ENCODE peak calls at places on chromosomes 11 and 22, in five cellular contexts. One of them, this sample, is unnamed.

GRCh38 chr11:118635237-118635591 is 27.8 kb downstream of the PHLDB1 start:
- DNase-seq in WTC11: peak
- DNase-seq in H1: no peak
- DNase-seq in K562: peak
- DNase-seq in GM12878: no peak
- DNase-seq in this sample: no peak

GRCh38 chr11:104609297-104609696 is 289.0 kb downstream of the CASP12 start:
- DNase-seq in WTC11: peak
- DNase-seq in H1: peak
- DNase-seq in K562: no peak
- DNase-seq in GM12878: no peak
- DNase-seq in this sample: peak

GRCh38 chr11:69010964-69011623 is 2.0 kb downstream of the MRGPRF start:
- DNase-seq in WTC11: peak
- DNase-seq in H1: peak
- DNase-seq in K562: peak
- DNase-seq in GM12878: no peak
- DNase-seq in this sample: no peak

GRCh38 chr22:27692243-27692642 is 109.3 kb downstream of the MN1 start:
- DNase-seq in WTC11: no peak
- DNase-seq in H1: no peak
- DNase-seq in K562: no peak
- DNase-seq in GM12878: no peak
- DNase-seq in this sample: no peak

GRCh38 chr11:47412152-47412746 is 3.9 kb downstream of the SLC39A13 start:
- DNase-seq in WTC11: peak
- DNase-seq in H1: no peak
- DNase-seq in K562: peak
- DNase-seq in GM12878: no peak
- DNase-seq in this sample: no peak

GRCh38 chr11:7480132-7480531 is 5.2 kb upstream of the OLFML1 start:
- DNase-seq in WTC11: no peak
- DNase-seq in H1: no peak
- DNase-seq in K562: no peak
- DNase-seq in GM12878: no peak
- DNase-seq in this sample: no peak

GRCh38 chr11:20033806-20034205 is 126.5 kb downstream of the DBX1 start:
- DNase-seq in WTC11: no peak
- DNase-seq in H1: no peak
- DNase-seq in K562: no peak
- DNase-seq in GM12878: no peak
- DNase-seq in this sample: no peak

GRCh38 chr22:40679964-40680818 is 907 bp downstream of the MCHR1 start:
- DNase-seq in WTC11: no peak
- DNase-seq in H1: no peak
- DNase-seq in K562: no peak
- DNase-seq in GM12878: no peak
- DNase-seq in this sample: no peak

GRCh38 chr22:19773470-19774040 is 13.0 kb downstream of the TBX1 start:
- DNase-seq in WTC11: peak
- DNase-seq in H1: no peak
- DNase-seq in K562: no peak
- DNase-seq in GM12878: no peak
- DNase-seq in this sample: no peak

GRCh38 chr22:29690481-29690880 is 29.3 kb upstream of the CABP7 start:
- DNase-seq in WTC11: no peak
- DNase-seq in H1: no peak
- DNase-seq in K562: no peak
- DNase-seq in GM12878: no peak
- DNase-seq in this sample: no peak
- TF ChIP-seq ATF2 in WTC11: no peak
- TF ChIP-seq ATF2 in H1: no peak
- TF ChIP-seq ATF2 in K562: no peak
- TF ChIP-seq ATF2 in GM12878: no peak
- TF ChIP-seq ATF2 in this sample: no peak

DNA sequence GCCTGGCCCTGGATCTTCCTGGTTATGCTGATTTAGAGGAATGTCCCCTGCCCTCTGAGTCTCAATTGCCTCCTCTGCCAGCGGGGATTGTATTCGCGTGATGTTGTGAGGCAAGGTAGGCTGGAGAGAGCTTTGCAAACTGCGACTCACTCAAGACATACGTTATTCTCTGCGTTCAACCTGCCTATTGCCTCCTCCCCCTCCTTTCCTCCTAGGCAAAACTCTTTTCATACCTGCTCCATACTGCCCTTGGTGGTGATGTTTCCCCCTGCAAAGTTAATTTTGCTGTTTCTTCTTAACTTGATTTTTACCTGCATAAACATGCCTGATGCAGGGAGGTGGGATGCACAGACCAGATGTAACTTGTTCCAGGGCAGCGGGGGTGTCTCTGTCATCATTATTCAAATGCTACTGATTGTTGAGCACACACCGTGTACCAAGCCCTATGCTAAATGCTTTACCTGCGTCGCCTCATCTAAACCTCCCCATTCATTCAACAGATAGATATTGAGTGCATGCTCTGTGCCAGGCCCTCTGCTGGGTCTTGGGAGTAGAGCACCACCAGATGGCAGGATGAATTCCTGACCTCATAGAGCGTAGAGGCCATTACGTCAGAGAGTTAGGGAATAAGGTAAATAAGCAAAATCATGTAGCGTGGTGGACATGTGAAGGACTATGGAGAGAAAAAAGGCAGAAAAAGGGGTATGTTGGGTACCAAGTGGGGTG is 29.0 kb downstream of the SGSM1 start:
- DNase-seq in WTC11: peak
- DNase-seq in H1: no peak
- DNase-seq in K562: peak
- DNase-seq in GM12878: no peak
- DNase-seq in this sample: peak
- TF ChIP-seq ATF2 in WTC11: no peak
- TF ChIP-seq ATF2 in H1: no peak
- TF ChIP-seq ATF2 in K562: no peak
- TF ChIP-seq ATF2 in GM12878: no peak
- TF ChIP-seq ATF2 in this sample: no peak

GRCh38 chr22:35444685-35445399 is 44.9 kb downstream of the MCM5 start:
- DNase-seq in WTC11: no peak
- DNase-seq in H1: no peak
- DNase-seq in K562: no peak
- DNase-seq in GM12878: no peak
- DNase-seq in this sample: no peak

GRCh38 chr22:35445933-35446332 is 46.0 kb downstream of the MCM5 start:
- DNase-seq in WTC11: no peak
- DNase-seq in H1: no peak
- DNase-seq in K562: no peak
- DNase-seq in GM12878: no peak
- DNase-seq in this sample: no peak

GRCh38 chr22:35443790-35444684 is 44.1 kb downstream of the MCM5 start:
- DNase-seq in WTC11: no peak
- DNase-seq in H1: no peak
- DNase-seq in K562: no peak
- DNase-seq in GM12878: no peak
- DNase-seq in this sample: no peak

GRCh38 chr22:35448552-35448922 is 48.6 kb downstream of the MCM5 start:
- DNase-seq in WTC11: no peak
- DNase-seq in H1: no peak
- DNase-seq in K562: no peak
- DNase-seq in GM12878: no peak
- DNase-seq in this sample: no peak

DNA sequence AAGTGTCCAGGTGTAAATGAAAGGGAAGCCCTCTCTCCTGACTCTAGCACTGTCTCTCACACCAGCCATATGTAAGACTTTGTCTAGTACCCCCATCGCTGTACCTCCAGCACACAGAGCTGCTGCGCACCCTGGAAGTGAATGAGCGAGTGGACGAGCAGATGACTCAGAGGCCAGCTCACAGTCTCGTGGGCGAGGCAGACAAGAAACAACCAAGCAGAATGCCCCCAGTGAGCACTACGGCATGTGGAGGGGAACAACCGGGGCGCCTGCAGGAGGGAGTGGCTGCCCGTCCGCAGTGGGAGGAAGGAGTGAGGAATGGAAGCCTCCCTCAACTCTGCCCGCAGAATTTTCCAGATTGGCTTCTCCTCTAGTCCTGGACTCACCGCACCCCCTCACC is 46.4 kb downstream of the MCM5 start:
- DNase-seq in WTC11: no peak
- DNase-seq in H1: no peak
- DNase-seq in K562: no peak
- DNase-seq in GM12878: no peak
- DNase-seq in this sample: no peak
- TF ChIP-seq ATF2 in WTC11: no peak
- TF ChIP-seq ATF2 in H1: no peak
- TF ChIP-seq ATF2 in K562: no peak
- TF ChIP-seq ATF2 in GM12878: no peak
- TF ChIP-seq ATF2 in this sample: no peak

GRCh38 chr11:95418916-95419315 is 187.9 kb upstream of the SESN3 start:
- DNase-seq in WTC11: no peak
- DNase-seq in H1: no peak
- DNase-seq in K562: no peak
- DNase-seq in GM12878: no peak
- DNase-seq in this sample: no peak

GRCh38 chr11:95415837-95416288 is 184.9 kb upstream of the SESN3 start:
- DNase-seq in WTC11: no peak
- DNase-seq in H1: no peak
- DNase-seq in K562: peak
- DNase-seq in GM12878: no peak
- DNase-seq in this sample: no peak

GRCh38 chr11:95419915-95420314 is 188.9 kb upstream of the SESN3 start:
- DNase-seq in WTC11: no peak
- DNase-seq in H1: no peak
- DNase-seq in K562: no peak
- DNase-seq in GM12878: no peak
- DNase-seq in this sample: no peak

GRCh38 chr11:95414217-95414616 is 183.2 kb upstream of the SESN3 start:
- DNase-seq in WTC11: no peak
- DNase-seq in H1: no peak
- DNase-seq in K562: no peak
- DNase-seq in GM12878: no peak
- DNase-seq in this sample: no peak

GRCh38 chr11:95417832-95418231 is 186.8 kb upstream of the SESN3 start:
- DNase-seq in WTC11: no peak
- DNase-seq in H1: no peak
- DNase-seq in K562: no peak
- DNase-seq in GM12878: no peak
- DNase-seq in this sample: no peak
- TF ChIP-seq ATF2 in WTC11: no peak
- TF ChIP-seq ATF2 in H1: no peak
- TF ChIP-seq ATF2 in K562: no peak
- TF ChIP-seq ATF2 in GM12878: no peak
- TF ChIP-seq ATF2 in this sample: no peak

GRCh38 chr22:29642694-29643093 is 39.3 kb downstream of the NF2 start:
- DNase-seq in WTC11: no peak
- DNase-seq in H1: no peak
- DNase-seq in K562: no peak
- DNase-seq in GM12878: no peak
- DNase-seq in this sample: no peak

GRCh38 chr22:29641781-29642355 is 38.4 kb downstream of the NF2 start:
- DNase-seq in WTC11: no peak
- DNase-seq in H1: no peak
- DNase-seq in K562: no peak
- DNase-seq in GM12878: no peak
- DNase-seq in this sample: no peak

GRCh38 chr22:29639096-29639495 is 35.7 kb downstream of the NF2 start:
- DNase-seq in WTC11: no peak
- DNase-seq in H1: no peak
- DNase-seq in K562: no peak
- DNase-seq in GM12878: no peak
- DNase-seq in this sample: no peak

GRCh38 chr22:29638678-29639077 is 35.2 kb downstream of the NF2 start:
- DNase-seq in WTC11: no peak
- DNase-seq in H1: no peak
- DNase-seq in K562: no peak
- DNase-seq in GM12878: no peak
- DNase-seq in this sample: no peak

GRCh38 chr22:29641052-29641780 is 37.8 kb downstream of the NF2 start:
- DNase-seq in WTC11: no peak
- DNase-seq in H1: no peak
- DNase-seq in K562: no peak
- DNase-seq in GM12878: no peak
- DNase-seq in this sample: no peak
- TF ChIP-seq ATF2 in WTC11: no peak
- TF ChIP-seq ATF2 in H1: no peak
- TF ChIP-seq ATF2 in K562: no peak
- TF ChIP-seq ATF2 in GM12878: no peak
- TF ChIP-seq ATF2 in this sample: no peak

GRCh38 chr22:45438364-45438763 is 24.9 kb downstream of the RIBC2 start:
- DNase-seq in WTC11: no peak
- DNase-seq in H1: no peak
- DNase-seq in K562: no peak
- DNase-seq in GM12878: no peak
- DNase-seq in this sample: no peak

GRCh38 chr22:45445031-45445710 is 31.7 kb downstream of the RIBC2 start:
- DNase-seq in WTC11: no peak
- DNase-seq in H1: no peak
- DNase-seq in K562: no peak
- DNase-seq in GM12878: no peak
- DNase-seq in this sample: no peak

GRCh38 chr22:45442120-45442519 is 28.6 kb downstream of the RIBC2 start:
- DNase-seq in WTC11: no peak
- DNase-seq in H1: no peak
- DNase-seq in K562: no peak
- DNase-seq in GM12878: no peak
- DNase-seq in this sample: peak

GRCh38 chr22:45444168-45444567 is 30.7 kb downstream of the RIBC2 start:
- DNase-seq in WTC11: no peak
- DNase-seq in H1: no peak
- DNase-seq in K562: no peak
- DNase-seq in GM12878: no peak
- DNase-seq in this sample: no peak

DNA sequence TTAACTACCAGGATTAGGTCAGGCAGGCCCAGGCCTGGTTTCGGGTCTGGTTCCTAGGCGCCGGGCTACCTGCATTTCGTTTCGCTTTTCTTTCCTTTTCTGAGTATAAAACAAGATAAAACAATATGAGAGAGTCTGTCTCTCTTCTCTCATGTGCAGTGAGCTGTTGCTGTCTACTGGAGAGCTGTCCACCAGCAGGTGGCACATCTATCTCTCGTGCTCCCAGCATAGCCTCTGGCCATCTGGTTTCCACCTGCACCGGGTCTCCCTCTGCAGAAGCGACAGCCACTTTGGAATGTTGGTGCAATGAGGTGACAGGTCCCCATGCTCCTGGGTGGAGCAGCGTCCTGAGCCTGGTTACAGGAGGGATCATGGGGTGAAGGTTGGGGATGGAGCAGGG is 27.7 kb downstream of the RIBC2 start:
- DNase-seq in WTC11: peak
- DNase-seq in H1: no peak
- DNase-seq in K562: peak
- DNase-seq in GM12878: no peak
- DNase-seq in this sample: peak
- TF ChIP-seq ATF2 in WTC11: no peak
- TF ChIP-seq ATF2 in H1: no peak
- TF ChIP-seq ATF2 in K562: no peak
- TF ChIP-seq ATF2 in GM12878: no peak
- TF ChIP-seq ATF2 in this sample: no peak

GRCh38 chr22:22076361-22076760 is 93.8 kb upstream of the TOP3B start:
- DNase-seq in WTC11: no peak
- DNase-seq in H1: no peak
- DNase-seq in K562: no peak
- DNase-seq in GM12878: no peak
- DNase-seq in this sample: no peak
- TF ChIP-seq ATF2 in WTC11: no peak
- TF ChIP-seq ATF2 in H1: no peak
- TF ChIP-seq ATF2 in K562: no peak
- TF ChIP-seq ATF2 in GM12878: no peak
- TF ChIP-seq ATF2 in this sample: no peak